ENCODE peak calls at places on chromosomes 1 and 21, in nine cellular contexts. C is cardiac fibroblast, Q is astrocyte of the cerebellum, S is RWPE2, H is upper lobe of right lung, G is heart right ventricle, E is A549, W is fibroblast of lung, N is AG09319. I is an unnamed sample.

GRCh38 chr1:154407866-154408777 is 3.0 kb downstream of the IL6R start:
- DNase-seq in H (peak), S (peak), C (peak), N (no peak), Q (no peak), W (no peak), G (no peak), E (no peak), I (no peak)

GRCh38 chr1:89990976-89991831 is 3.7 kb upstream of the ZNF326 start:
- DNase-seq in G (no peak), W (no peak), S (no peak), N (no peak), C (no peak), Q (no peak), H (no peak), E (no peak), I (no peak)

GRCh38 chr1:52059326-52059725 is 3.2 kb downstream of the BTF3L4 start:
- DNase-seq in C (peak), H (no peak), W (peak), N (no peak), G (no peak), Q (peak), E (no peak), S (no peak), I (no peak)

GRCh38 chr21:45103966-45104520 is 29.7 kb downstream of the ADARB1 start:
- DNase-seq in N (no peak), S (no peak), Q (no peak), H (no peak), W (no peak), C (no peak), G (no peak), E (no peak), I (no peak)

GRCh38 chr1:27360159-27361043 is 6.4 kb downstream of the MAP3K6 start:
- DNase-seq in N (no peak), E (no peak), G (no peak), H (peak), W (no peak), C (no peak), S (no peak), Q (no peak), I (no peak)

GRCh38 chr1:21334214-21335087 is 44.2 kb upstream of the ECE1 start:
- DNase-seq in N (peak), W (peak), C (peak), G (peak), H (peak), Q (peak), E (peak), S (no peak), I (peak)

GRCh38 chr1:111747947-111748346 is 7.8 kb upstream of the DDX20 start:
- DNase-seq in Q (no peak), C (no peak), N (no peak), E (no peak), H (no peak), W (no peak), S (no peak), G (no peak), I (no peak)

GRCh38 chr1:206769331-206769731 is 1.2 kb upstream of the IL19 start:
- DNase-seq in S (no peak), C (no peak), H (no peak), G (no peak), W (no peak), N (no peak), E (no peak), Q (no peak), I (peak)

GRCh38 chr1:195501118-195501517 is 1107.1 kb downstream of the KCNT2 start:
- DNase-seq in H (no peak), C (no peak), Q (no peak), G (no peak), S (no peak), N (no peak), E (no peak), W (no peak), I (no peak)

GRCh38 chr1:156122519-156123355 is 8.2 kb downstream of the LMNA start:
- DNase-seq in S (no peak), W (peak), G (peak), H (peak), N (no peak), C (peak), Q (peak), E (peak), I (no peak)

GRCh38 chr1:18764362-18764761 is 95.1 kb downstream of the TAS1R2 start:
- DNase-seq in G (no peak), N (no peak), S (no peak), Q (no peak), C (no peak), E (no peak), H (no peak), W (no peak), I (no peak)

GRCh38 chr1:54013393-54014008 is 4.5 kb downstream of the LDLRAD1 start:
- DNase-seq in W (no peak), S (no peak), Q (no peak), C (no peak), N (no peak), E (no peak), G (no peak), H (peak), I (no peak)

GRCh38 chr1:212260557-212261342 is 24.5 kb upstream of the PPP2R5A start:
- DNase-seq in E (peak), G (no peak), W (peak), N (no peak), S (no peak), C (peak), Q (peak), H (no peak), I (no peak)

GRCh38 chr1:167708940-167709389 is 12.8 kb upstream of the MPZL1 start:
- DNase-seq in H (no peak), S (no peak), Q (no peak), G (no peak), E (no peak), W (no peak), N (no peak), C (peak), I (no peak)

GRCh38 chr1:43994794-43995790 is 3.7 kb downstream of the CCDC24 start:
- DNase-seq in W (no peak), Q (no peak), E (peak), S (no peak), C (peak), H (no peak), G (no peak), N (no peak), I (no peak)

GRCh38 chr1:158043232-158043631 is 49.8 kb downstream of the KIRREL1 start:
- DNase-seq in C (no peak), E (no peak), S (no peak), N (no peak), G (no peak), H (no peak), W (no peak), Q (no peak), I (no peak)

GRCh38 chr1:240598201-240598600 is 13.8 kb downstream of the GREM2 start:
- DNase-seq in S (no peak), C (no peak), N (no peak), Q (peak), E (no peak), W (peak), H (no peak), G (no peak), I (no peak)

GRCh38 chr1:40302475-40302874 is 14.6 kb downstream of the COL9A2 start:
- DNase-seq in S (no peak), W (no peak), C (no peak), G (no peak), H (no peak), N (no peak), Q (no peak), E (no peak), I (no peak)

GRCh38 chr1:236284291-236284711 is 2.5 kb upstream of the ERO1B start:
- DNase-seq in C (no peak), G (no peak), S (no peak), W (no peak), E (no peak), H (no peak), N (no peak), Q (no peak), I (peak)

GRCh38 chr1:182764029-182764768 is 25.4 kb upstream of the NPL start:
- DNase-seq in H (no peak), S (no peak), Q (no peak), E (no peak), C (no peak), N (no peak), G (no peak), W (no peak), I (no peak)

GRCh38 chr1:26019641-26020315 is 1.8 kb upstream of the EXTL1 start:
- DNase-seq in E (no peak), W (peak), N (no peak), S (no peak), C (peak), H (no peak), G (no peak), Q (no peak), I (no peak)

GRCh38 chr1:72777918-72778317 is 495.6 kb upstream of the NEGR1 start:
- DNase-seq in Q (no peak), C (peak), G (no peak), S (no peak), N (no peak), H (no peak), W (peak), E (no peak), I (no peak)

GRCh38 chr1:119929643-119930310 is 33.5 kb upstream of the ADAM30 start:
- DNase-seq in G (no peak), C (no peak), E (no peak), N (no peak), Q (no peak), S (no peak), H (no peak), W (no peak), I (no peak)

GRCh38 chr1:5458248-5458647 is 534.0 kb downstream of the NPHP4 start:
- DNase-seq in Q (no peak), C (no peak), H (no peak), S (no peak), W (no peak), E (no peak), N (no peak), G (no peak), I (no peak)

GRCh38 chr1:34905098-34905459 is 24.4 kb downstream of the DLGAP3 start:
- DNase-seq in N (no peak), C (no peak), Q (no peak), H (no peak), S (no peak), W (no peak), E (no peak), G (no peak), I (no peak)

GRCh38 chr1:10575616-10576015 is 100.9 kb downstream of the PEX14 start:
- DNase-seq in S (no peak), C (peak), H (no peak), N (no peak), W (peak), G (no peak), Q (no peak), E (peak), I (no peak)

GRCh38 chr1:41578712-41579335 is 94.3 kb upstream of the EDN2 start:
- DNase-seq in C (peak), G (no peak), N (no peak), W (peak), S (no peak), Q (peak), E (peak), H (no peak), I (no peak)

GRCh38 chr1:43968348-43968948 is 1.4 kb upstream of the DPH2 start:
- DNase-seq in S (no peak), G (no peak), W (no peak), E (no peak), N (no peak), Q (peak), C (peak), H (no peak), I (no peak)

GRCh38 chr1:207495816-207496792 is at the start of gene CR1:
- DNase-seq in S (no peak), E (no peak), Q (no peak), C (no peak), G (no peak), N (no peak), W (peak), H (peak), I (peak)

GRCh38 chr1:180927841-180928240 is 15.1 kb downstream of the KIAA1614 start:
- DNase-seq in W (no peak), E (no peak), S (no peak), C (no peak), Q (no peak), N (no peak), G (no peak), H (no peak), I (no peak)

GRCh38 chr1:151534662-151535278 is 5.3 kb upstream of the TUFT1 start:
- DNase-seq in E (peak), S (no peak), Q (no peak), W (peak), G (peak), N (no peak), H (peak), C (peak), I (no peak)

GRCh38 chr1:231383159-231383855 is 38.8 kb downstream of the EGLN1 start:
- DNase-seq in E (no peak), S (no peak), Q (no peak), W (no peak), G (no peak), C (peak), N (no peak), H (no peak), I (no peak)

GRCh38 chr1:178282949-178283367 is 189.1 kb downstream of the RASAL2 start:
- DNase-seq in W (peak), C (peak), S (no peak), E (peak), Q (peak), H (no peak), G (no peak), N (peak), I (no peak)
- TF ChIP-seq CTCF in W (peak), C (peak), S (peak), E (peak), Q (peak), H (peak), G (no peak), N (peak), I (peak)

GRCh38 chr1:190858140-190858539 is 380.5 kb upstream of the BRINP3 start:
- DNase-seq in W (no peak), E (no peak), G (no peak), N (no peak), C (no peak), H (no peak), Q (no peak), S (no peak), I (no peak)

GRCh38 chr1:190864013-190864610 is 386.4 kb upstream of the BRINP3 start:
- DNase-seq in C (no peak), G (no peak), W (no peak), N (no peak), S (no peak), E (no peak), Q (no peak), H (no peak), I (no peak)
- TF ChIP-seq CTCF in C (no peak), G (no peak), W (no peak), N (no peak), S (no peak), E (no peak), Q (no peak), H (no peak), I (no peak)

GRCh38 chr1:211257831-211258225 is 1.3 kb upstream of the RCOR3 start:
- DNase-seq in W (peak), E (no peak), C (no peak), H (no peak), Q (peak), G (no peak), N (no peak), S (no peak), I (no peak)

GRCh38 chr1:211260161-211261107 is 1.3 kb downstream of the RCOR3 start:
- DNase-seq in G (peak), C (peak), S (peak), W (peak), Q (peak), H (peak), E (peak), N (peak), I (peak)

GRCh38 chr1:211258756-211259595 is at the start of gene RCOR3:
- DNase-seq in G (peak), C (peak), E (peak), N (peak), H (peak), S (peak), W (peak), Q (peak), I (peak)

GRCh38 chr1:211259596-211260126 is 495 bp downstream of the RCOR3 start:
- DNase-seq in E (peak), Q (peak), H (peak), S (no peak), N (peak), G (peak), W (no peak), C (no peak), I (no peak)

GRCh38 chr1:211258310-211258755 is 833 bp upstream of the RCOR3 start:
- DNase-seq in S (peak), E (peak), H (peak), G (peak), W (peak), Q (peak), N (peak), C (peak), I (peak)
- TF ChIP-seq CTCF in S (no peak), E (no peak), H (no peak), G (no peak), W (no peak), Q (no peak), N (no peak), C (peak), I (peak)

GRCh38 chr1:32964461-32965250 is at the start of gene RNF19B:
- DNase-seq in H (peak), W (peak), E (peak), N (peak), C (peak), S (peak), Q (peak), G (peak), I (peak)
- TF ChIP-seq CTCF in H (no peak), W (no peak), E (no peak), N (no peak), C (no peak), S (no peak), Q (no peak), G (no peak), I (no peak)

I was measured in GM12864.